ENCODE peak calls at places on chromosomes 6 and 20, in ten cellular contexts. One of them, this sample, is unnamed. For H3K4me1, the result is how much of the 10 kb centered on the place peaks cover.

GRCh38 chr6:15628499-15629131 is 34.2 kb downstream of the DTNBP1 start:
- DNase-seq in uterus: no peak
- DNase-seq in body of pancreas: peak
- DNase-seq in tibial nerve: no peak
- DNase-seq in upper lobe of left lung: no peak
- DNase-seq in heart left ventricle: no peak
- DNase-seq in esophagus squamous epithelium: no peak
- DNase-seq in HCT116: no peak
- DNase-seq in A549: no peak
- DNase-seq in breast epithelium: no peak
- DNase-seq in this sample: no peak

GRCh38 chr6:125910518-125910917 is 46.1 kb upstream of the HINT3 start:
- DNase-seq in breast epithelium: no peak
- DNase-seq in uterus: no peak
- DNase-seq in upper lobe of left lung: no peak
- DNase-seq in A549: no peak
- DNase-seq in esophagus squamous epithelium: no peak
- DNase-seq in tibial nerve: no peak
- DNase-seq in body of pancreas: no peak
- DNase-seq in heart left ventricle: no peak
- DNase-seq in HCT116: no peak
- DNase-seq in this sample: no peak

GRCh38 chr6:81304486-81304885 is 448.0 kb downstream of the TENT5A start:
- DNase-seq in upper lobe of left lung: no peak
- DNase-seq in esophagus squamous epithelium: no peak
- DNase-seq in breast epithelium: no peak
- DNase-seq in A549: no peak
- DNase-seq in uterus: no peak
- DNase-seq in heart left ventricle: no peak
- DNase-seq in HCT116: no peak
- DNase-seq in tibial nerve: no peak
- DNase-seq in body of pancreas: no peak
- DNase-seq in this sample: no peak

GRCh38 chr20:64232794-64233193 is 22.8 kb upstream of the PCMTD2 start:
- DNase-seq in HCT116: no peak
- DNase-seq in uterus: no peak
- DNase-seq in esophagus squamous epithelium: no peak
- DNase-seq in body of pancreas: peak
- DNase-seq in tibial nerve: no peak
- DNase-seq in upper lobe of left lung: no peak
- DNase-seq in A549: no peak
- DNase-seq in heart left ventricle: peak
- DNase-seq in breast epithelium: no peak
- DNase-seq in this sample: no peak

GRCh38 chr20:12821249-12821648 is 187.5 kb upstream of the SPTLC3 start:
- DNase-seq in esophagus squamous epithelium: no peak
- DNase-seq in uterus: no peak
- DNase-seq in upper lobe of left lung: no peak
- DNase-seq in tibial nerve: no peak
- DNase-seq in A549: no peak
- DNase-seq in breast epithelium: no peak
- DNase-seq in body of pancreas: no peak
- DNase-seq in HCT116: no peak
- DNase-seq in heart left ventricle: no peak
- DNase-seq in this sample: no peak

GRCh38 chr6:2739335-2739734 is 11.4 kb downstream of the MYLK4 start:
- DNase-seq in HCT116: no peak
- DNase-seq in upper lobe of left lung: no peak
- DNase-seq in esophagus squamous epithelium: no peak
- DNase-seq in body of pancreas: no peak
- DNase-seq in uterus: no peak
- DNase-seq in A549: no peak
- DNase-seq in tibial nerve: no peak
- DNase-seq in heart left ventricle: no peak
- DNase-seq in breast epithelium: no peak
- DNase-seq in this sample: no peak

GRCh38 chr20:8244637-8245036 is 112.6 kb downstream of the PLCB1 start:
- DNase-seq in breast epithelium: peak
- DNase-seq in heart left ventricle: peak
- DNase-seq in esophagus squamous epithelium: no peak
- DNase-seq in tibial nerve: peak
- DNase-seq in uterus: no peak
- DNase-seq in HCT116: no peak
- DNase-seq in body of pancreas: peak
- DNase-seq in A549: no peak
- DNase-seq in upper lobe of left lung: no peak
- DNase-seq in this sample: no peak

GRCh38 chr6:127972815-127973214 is 72.0 kb upstream of the THEMIS start:
- DNase-seq in heart left ventricle: no peak
- DNase-seq in tibial nerve: no peak
- DNase-seq in uterus: no peak
- DNase-seq in breast epithelium: no peak
- DNase-seq in esophagus squamous epithelium: no peak
- DNase-seq in A549: no peak
- DNase-seq in upper lobe of left lung: no peak
- DNase-seq in body of pancreas: no peak
- DNase-seq in HCT116: no peak
- DNase-seq in this sample: no peak

DNA sequence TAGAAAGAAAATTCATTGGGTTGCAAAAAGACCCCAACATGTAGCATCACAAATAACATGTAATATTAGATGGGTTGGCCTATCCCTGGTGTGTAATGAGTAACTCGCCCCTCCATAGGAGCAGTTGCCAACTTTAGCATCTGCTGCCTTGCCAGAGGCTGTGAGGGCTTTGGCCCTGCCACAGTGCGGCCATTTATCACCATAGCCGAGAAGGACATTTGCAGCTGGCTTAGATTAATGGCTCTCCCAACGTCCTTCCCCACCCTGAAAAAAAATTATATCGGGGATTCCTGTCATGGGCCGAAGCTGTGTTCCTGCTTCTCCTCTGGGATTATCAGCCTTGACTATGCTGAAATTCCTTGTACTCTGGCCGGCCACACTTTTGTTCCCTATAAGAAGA is 7.6 kb upstream of the ADIG start:
- DNase-seq in upper lobe of left lung: no peak
- DNase-seq in breast epithelium: no peak
- DNase-seq in HCT116: no peak
- DNase-seq in uterus: no peak
- DNase-seq in heart left ventricle: no peak
- DNase-seq in esophagus squamous epithelium: no peak
- DNase-seq in A549: no peak
- DNase-seq in tibial nerve: no peak
- DNase-seq in body of pancreas: no peak
- DNase-seq in this sample: no peak
- TF ChIP-seq POLR2A in upper lobe of left lung: no peak
- TF ChIP-seq POLR2A in breast epithelium: no peak
- TF ChIP-seq POLR2A in HCT116: no peak
- TF ChIP-seq POLR2A in uterus: no peak
- TF ChIP-seq POLR2A in heart left ventricle: no peak
- TF ChIP-seq POLR2A in esophagus squamous epithelium: no peak
- TF ChIP-seq POLR2A in A549: no peak
- TF ChIP-seq POLR2A in tibial nerve: no peak
- TF ChIP-seq POLR2A in body of pancreas: no peak
- TF ChIP-seq POLR2A in this sample: no peak

DNA sequence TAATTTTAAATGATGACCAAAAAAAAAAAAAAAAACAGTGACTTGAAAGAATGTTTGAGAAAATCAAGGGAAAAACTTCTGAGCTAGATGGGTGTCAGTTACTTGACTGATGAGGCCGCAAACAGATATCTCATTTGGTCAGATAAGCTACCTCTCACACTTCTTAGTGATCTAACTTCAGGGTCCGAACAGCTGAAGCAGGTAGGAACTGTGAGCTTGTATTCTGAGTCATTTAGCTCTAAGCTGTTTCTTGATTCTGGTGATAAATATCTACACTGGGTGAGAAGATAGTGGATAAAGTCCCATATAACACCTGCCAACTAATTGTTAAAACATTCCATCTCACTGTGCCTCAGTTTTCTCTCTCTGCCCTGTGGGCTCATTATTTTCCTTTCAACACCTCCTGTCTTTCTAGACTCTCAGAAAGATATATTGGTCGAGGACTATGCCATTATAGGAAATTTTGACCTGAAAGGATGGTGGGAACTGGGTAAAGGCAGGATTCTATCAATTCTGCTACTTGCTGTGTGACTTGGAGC is 7.7 kb downstream of the KIF3B start:
- DNase-seq in heart left ventricle: no peak
- DNase-seq in upper lobe of left lung: no peak
- DNase-seq in uterus: no peak
- DNase-seq in HCT116: no peak
- DNase-seq in body of pancreas: no peak
- DNase-seq in breast epithelium: no peak
- DNase-seq in tibial nerve: no peak
- DNase-seq in A549: no peak
- DNase-seq in esophagus squamous epithelium: no peak
- DNase-seq in this sample: no peak
- H3K4me1 ChIP-seq in heart left ventricle: under half
- H3K4me1 ChIP-seq in upper lobe of left lung: under half
- H3K4me1 ChIP-seq in uterus: under half
- H3K4me1 ChIP-seq in HCT116: under half
- H3K4me1 ChIP-seq in body of pancreas: half or more
- H3K4me1 ChIP-seq in breast epithelium: under half
- H3K4me1 ChIP-seq in tibial nerve: under half
- H3K4me1 ChIP-seq in A549: under half
- H3K4me1 ChIP-seq in esophagus squamous epithelium: under half
- H3K4me1 ChIP-seq in this sample: under half

DNA sequence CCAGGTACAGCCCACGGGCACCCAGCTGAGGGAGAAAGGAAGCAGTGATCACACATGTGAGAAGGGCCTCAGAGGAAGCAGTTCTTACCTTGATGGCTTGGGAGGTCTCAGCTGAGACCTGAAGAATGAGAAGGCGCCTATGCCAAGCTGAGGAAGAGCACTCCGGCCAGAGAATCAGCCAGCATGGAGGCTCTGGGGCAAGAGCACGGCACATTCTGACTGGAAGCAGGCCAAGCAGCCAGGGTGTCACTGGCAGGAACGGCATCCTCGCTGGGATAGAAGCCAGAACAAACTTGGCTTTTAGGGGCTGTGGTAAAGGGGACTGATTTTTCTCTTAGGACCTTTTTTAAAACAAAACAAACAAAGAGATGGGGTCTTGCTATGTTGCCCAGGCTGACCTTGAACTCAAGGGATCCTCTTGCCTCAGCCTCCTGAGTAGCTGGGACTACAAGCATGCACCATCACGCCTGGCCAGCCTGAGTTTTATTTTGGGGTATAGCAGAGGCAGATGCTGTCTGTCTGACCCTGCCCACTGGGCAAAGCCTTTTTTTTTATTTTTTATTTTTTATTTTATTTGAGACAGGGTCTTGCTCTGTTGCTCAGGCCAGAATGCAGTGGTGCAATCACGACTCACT is 17.6 kb downstream of the GHRH start:
- DNase-seq in breast epithelium: peak
- DNase-seq in A549: no peak
- DNase-seq in esophagus squamous epithelium: no peak
- DNase-seq in body of pancreas: peak
- DNase-seq in HCT116: no peak
- DNase-seq in upper lobe of left lung: no peak
- DNase-seq in heart left ventricle: peak
- DNase-seq in uterus: no peak
- DNase-seq in tibial nerve: no peak
- DNase-seq in this sample: peak
- H3K27ac ChIP-seq in breast epithelium: peak
- H3K27ac ChIP-seq in A549: no peak
- H3K27ac ChIP-seq in esophagus squamous epithelium: no peak
- H3K27ac ChIP-seq in body of pancreas: no peak
- H3K27ac ChIP-seq in HCT116: no peak
- H3K27ac ChIP-seq in upper lobe of left lung: no peak
- H3K27ac ChIP-seq in heart left ventricle: peak
- H3K27ac ChIP-seq in uterus: no peak
- H3K27ac ChIP-seq in tibial nerve: no peak
- H3K27ac ChIP-seq in this sample: peak

GRCh38 chr6:109009761-109010612 is 84.7 kb downstream of the SESN1 start:
- DNase-seq in heart left ventricle: no peak
- DNase-seq in breast epithelium: no peak
- DNase-seq in HCT116: no peak
- DNase-seq in tibial nerve: no peak
- DNase-seq in upper lobe of left lung: no peak
- DNase-seq in uterus: no peak
- DNase-seq in body of pancreas: no peak
- DNase-seq in A549: no peak
- DNase-seq in esophagus squamous epithelium: no peak
- DNase-seq in this sample: no peak

GRCh38 chr6:109008537-109008950 is 86.1 kb downstream of the SESN1 start:
- DNase-seq in breast epithelium: no peak
- DNase-seq in uterus: no peak
- DNase-seq in A549: no peak
- DNase-seq in body of pancreas: peak
- DNase-seq in HCT116: no peak
- DNase-seq in heart left ventricle: no peak
- DNase-seq in tibial nerve: no peak
- DNase-seq in upper lobe of left lung: no peak
- DNase-seq in esophagus squamous epithelium: no peak
- DNase-seq in this sample: no peak

GRCh38 chr6:109010703-109011102 is 83.9 kb downstream of the SESN1 start:
- DNase-seq in breast epithelium: no peak
- DNase-seq in A549: no peak
- DNase-seq in uterus: no peak
- DNase-seq in upper lobe of left lung: no peak
- DNase-seq in tibial nerve: no peak
- DNase-seq in body of pancreas: no peak
- DNase-seq in heart left ventricle: no peak
- DNase-seq in HCT116: no peak
- DNase-seq in esophagus squamous epithelium: no peak
- DNase-seq in this sample: no peak

GRCh38 chr6:109008061-109008460 is 86.6 kb downstream of the SESN1 start:
- DNase-seq in esophagus squamous epithelium: no peak
- DNase-seq in uterus: no peak
- DNase-seq in tibial nerve: no peak
- DNase-seq in heart left ventricle: no peak
- DNase-seq in body of pancreas: no peak
- DNase-seq in HCT116: no peak
- DNase-seq in breast epithelium: no peak
- DNase-seq in A549: no peak
- DNase-seq in upper lobe of left lung: no peak
- DNase-seq in this sample: no peak

DNA sequence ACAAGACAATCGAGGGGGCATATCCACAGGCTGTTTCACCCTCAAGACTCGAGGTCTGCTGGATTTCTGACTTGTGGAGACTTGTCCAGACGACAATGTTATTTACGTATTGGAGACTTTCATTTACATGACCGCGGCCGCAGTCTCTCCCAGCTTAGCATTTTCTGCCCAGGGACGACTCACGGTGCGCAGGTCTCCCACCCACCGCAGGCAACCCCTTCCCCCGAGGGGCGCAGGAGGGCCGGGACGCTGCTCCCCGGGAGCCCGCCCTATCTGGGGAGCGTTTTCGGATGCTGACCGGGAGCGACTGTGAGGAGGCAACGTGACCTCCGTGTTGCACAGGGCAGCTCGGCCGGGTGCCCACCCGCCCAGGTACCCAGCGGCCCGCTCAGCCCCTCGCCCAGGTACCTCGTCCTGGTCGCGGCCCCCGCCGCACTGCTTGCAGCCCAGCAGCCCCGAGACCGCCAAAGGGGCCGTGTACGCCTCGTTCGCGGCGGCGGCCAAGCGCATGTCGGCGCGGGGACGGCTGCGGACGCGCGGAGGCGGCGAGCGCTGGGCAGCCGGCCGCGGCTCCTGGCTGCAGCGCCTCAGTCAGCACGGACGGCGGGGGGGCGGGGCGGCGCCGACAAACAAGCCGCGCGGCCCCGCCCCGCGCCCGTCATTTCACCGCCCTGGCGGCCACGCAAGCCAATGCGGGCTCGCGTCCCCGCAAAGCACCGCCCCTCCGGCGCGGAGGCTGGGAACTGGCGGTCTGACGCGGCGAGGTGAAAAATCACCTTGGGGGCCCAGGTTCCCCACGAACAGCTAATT is 85.5 kb downstream of the SESN1 start:
- DNase-seq in breast epithelium: peak
- DNase-seq in esophagus squamous epithelium: peak
- DNase-seq in upper lobe of left lung: peak
- DNase-seq in A549: peak
- DNase-seq in HCT116: peak
- DNase-seq in tibial nerve: peak
- DNase-seq in body of pancreas: peak
- DNase-seq in heart left ventricle: peak
- DNase-seq in uterus: peak
- DNase-seq in this sample: peak
- TF ChIP-seq POLR2A in breast epithelium: peak
- TF ChIP-seq POLR2A in esophagus squamous epithelium: no peak
- TF ChIP-seq POLR2A in upper lobe of left lung: peak
- TF ChIP-seq POLR2A in A549: peak
- TF ChIP-seq POLR2A in HCT116: peak
- TF ChIP-seq POLR2A in tibial nerve: peak
- TF ChIP-seq POLR2A in body of pancreas: peak
- TF ChIP-seq POLR2A in heart left ventricle: peak
- TF ChIP-seq POLR2A in uterus: peak
- TF ChIP-seq POLR2A in this sample: peak